ENCODE peak calls at places on chromosomes 2 and 18, in seven cellular contexts. One of them, this sample, is unnamed. For H3K27me3, the result is how much of the 10 kb centered on the place peaks cover.

GRCh38 chr18:1498216-1498615 is 593.5 kb downstream of the ADCYAP1 start:
- DNase-seq in IMR-90: no peak
- DNase-seq in HCT116: no peak
- DNase-seq in tibial nerve: no peak
- DNase-seq in gastrocnemius medialis: no peak
- DNase-seq in prostate gland: no peak
- DNase-seq in ovary: no peak
- DNase-seq in this sample: no peak

GRCh38 chr2:46855805-46856204 is 59.8 kb downstream of the MCFD2 start:
- DNase-seq in IMR-90: no peak
- DNase-seq in HCT116: no peak
- DNase-seq in tibial nerve: no peak
- DNase-seq in gastrocnemius medialis: no peak
- DNase-seq in prostate gland: no peak
- DNase-seq in ovary: no peak
- DNase-seq in this sample: no peak

GRCh38 chr2:118645891-118646290 is 201.6 kb downstream of the EN1 start:
- DNase-seq in IMR-90: no peak
- DNase-seq in HCT116: no peak
- DNase-seq in tibial nerve: no peak
- DNase-seq in gastrocnemius medialis: no peak
- DNase-seq in prostate gland: no peak
- DNase-seq in ovary: no peak
- DNase-seq in this sample: no peak

GRCh38 chr2:38184964-38185603 is 109.1 kb upstream of the CYP1B1 start:
- DNase-seq in IMR-90: peak
- DNase-seq in HCT116: no peak
- DNase-seq in tibial nerve: no peak
- DNase-seq in gastrocnemius medialis: no peak
- DNase-seq in prostate gland: no peak
- DNase-seq in ovary: no peak
- DNase-seq in this sample: no peak

GRCh38 chr2:163734911-163735691 is 707 bp downstream of the FIGN start:
- DNase-seq in IMR-90: peak
- DNase-seq in HCT116: no peak
- DNase-seq in tibial nerve: no peak
- DNase-seq in gastrocnemius medialis: no peak
- DNase-seq in prostate gland: no peak
- DNase-seq in ovary: no peak
- DNase-seq in this sample: no peak

GRCh38 chr2:16561676-16562075 is 104.0 kb downstream of the CYRIA start:
- DNase-seq in IMR-90: no peak
- DNase-seq in HCT116: no peak
- DNase-seq in tibial nerve: no peak
- DNase-seq in gastrocnemius medialis: no peak
- DNase-seq in prostate gland: no peak
- DNase-seq in ovary: no peak
- DNase-seq in this sample: no peak

GRCh38 chr2:84741182-84741822 is 139.6 kb downstream of the TRABD2A start:
- DNase-seq in IMR-90: peak
- DNase-seq in HCT116: peak
- DNase-seq in tibial nerve: no peak
- DNase-seq in gastrocnemius medialis: no peak
- DNase-seq in prostate gland: no peak
- DNase-seq in ovary: no peak
- DNase-seq in this sample: no peak

GRCh38 chr2:132519566-132519965 is 103.0 kb downstream of the GPR39 start:
- DNase-seq in IMR-90: no peak
- DNase-seq in HCT116: no peak
- DNase-seq in tibial nerve: no peak
- DNase-seq in gastrocnemius medialis: no peak
- DNase-seq in prostate gland: no peak
- DNase-seq in ovary: no peak
- DNase-seq in this sample: no peak

GRCh38 chr2:26754972-26755670 is 9.0 kb upstream of the SLC35F6 start:
- DNase-seq in IMR-90: no peak
- DNase-seq in HCT116: no peak
- DNase-seq in tibial nerve: no peak
- DNase-seq in gastrocnemius medialis: no peak
- DNase-seq in prostate gland: no peak
- DNase-seq in ovary: no peak
- DNase-seq in this sample: no peak

GRCh38 chr2:240455719-240456606 is 20.5 kb downstream of the GPC1 start:
- DNase-seq in IMR-90: no peak
- DNase-seq in HCT116: no peak
- DNase-seq in tibial nerve: no peak
- DNase-seq in gastrocnemius medialis: no peak
- DNase-seq in prostate gland: no peak
- DNase-seq in ovary: peak
- DNase-seq in this sample: no peak

GRCh38 chr2:216676630-216677029 is 18.7 kb downstream of the IGFBP5 start:
- DNase-seq in IMR-90: no peak
- DNase-seq in HCT116: no peak
- DNase-seq in tibial nerve: no peak
- DNase-seq in gastrocnemius medialis: no peak
- DNase-seq in prostate gland: no peak
- DNase-seq in ovary: peak
- DNase-seq in this sample: no peak

GRCh38 chr2:392181-392920 is 104.5 kb upstream of the ALKAL2 start:
- DNase-seq in IMR-90: no peak
- DNase-seq in HCT116: no peak
- DNase-seq in tibial nerve: no peak
- DNase-seq in gastrocnemius medialis: no peak
- DNase-seq in prostate gland: no peak
- DNase-seq in ovary: no peak
- DNase-seq in this sample: peak

GRCh38 chr2:127658641-127659407 is 12.9 kb downstream of the GPR17 start:
- DNase-seq in IMR-90: no peak
- DNase-seq in HCT116: no peak
- DNase-seq in tibial nerve: no peak
- DNase-seq in gastrocnemius medialis: no peak
- DNase-seq in prostate gland: no peak
- DNase-seq in ovary: no peak
- DNase-seq in this sample: no peak

GRCh38 chr2:109213646-109214417 is 84.8 kb downstream of the SH3RF3 start:
- DNase-seq in IMR-90: peak
- DNase-seq in HCT116: no peak
- DNase-seq in tibial nerve: no peak
- DNase-seq in gastrocnemius medialis: peak
- DNase-seq in prostate gland: peak
- DNase-seq in ovary: no peak
- DNase-seq in this sample: peak

GRCh38 chr18:23377669-23378469 is 75.2 kb upstream of the RIOK3 start:
- DNase-seq in IMR-90: peak
- DNase-seq in HCT116: peak
- DNase-seq in tibial nerve: no peak
- DNase-seq in gastrocnemius medialis: no peak
- DNase-seq in prostate gland: no peak
- DNase-seq in ovary: no peak
- DNase-seq in this sample: no peak

GRCh38 chr2:239261796-239262475 is 138.9 kb downstream of the HDAC4 start:
- DNase-seq in IMR-90: no peak
- DNase-seq in HCT116: no peak
- DNase-seq in tibial nerve: no peak
- DNase-seq in gastrocnemius medialis: no peak
- DNase-seq in prostate gland: no peak
- DNase-seq in ovary: no peak
- DNase-seq in this sample: peak

GRCh38 chr18:68440433-68440832 is 274.5 kb downstream of the TMX3 start:
- DNase-seq in IMR-90: no peak
- DNase-seq in HCT116: no peak
- DNase-seq in tibial nerve: no peak
- DNase-seq in gastrocnemius medialis: no peak
- DNase-seq in prostate gland: no peak
- DNase-seq in ovary: no peak
- DNase-seq in this sample: no peak

DNA sequence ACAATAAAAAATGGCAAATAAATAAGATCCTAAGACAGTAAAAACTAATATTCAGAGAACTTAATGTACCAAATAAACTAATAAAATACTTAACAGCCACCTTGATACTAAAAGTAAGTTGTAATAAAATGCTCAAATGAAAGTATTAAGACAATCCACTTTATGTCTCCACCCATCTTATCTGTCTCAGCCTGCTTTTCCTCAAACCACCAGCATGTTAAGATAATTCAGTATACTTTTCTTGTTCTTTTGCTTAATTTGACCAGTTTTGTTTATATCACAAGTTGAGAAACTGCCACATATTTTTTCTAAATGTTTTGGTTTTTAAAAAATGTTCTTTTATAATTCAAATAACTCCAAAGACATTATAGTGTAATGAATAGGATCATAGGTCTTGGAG is 142.0 kb downstream of the MBD5 start:
- DNase-seq in IMR-90: no peak
- DNase-seq in HCT116: no peak
- DNase-seq in tibial nerve: no peak
- DNase-seq in gastrocnemius medialis: no peak
- DNase-seq in prostate gland: no peak
- DNase-seq in ovary: no peak
- DNase-seq in this sample: no peak
- TF ChIP-seq POLR2A in IMR-90: no peak
- TF ChIP-seq POLR2A in HCT116: no peak
- TF ChIP-seq POLR2A in tibial nerve: no peak
- TF ChIP-seq POLR2A in gastrocnemius medialis: no peak
- TF ChIP-seq POLR2A in prostate gland: no peak
- TF ChIP-seq POLR2A in ovary: no peak
- TF ChIP-seq POLR2A in this sample: no peak

DNA sequence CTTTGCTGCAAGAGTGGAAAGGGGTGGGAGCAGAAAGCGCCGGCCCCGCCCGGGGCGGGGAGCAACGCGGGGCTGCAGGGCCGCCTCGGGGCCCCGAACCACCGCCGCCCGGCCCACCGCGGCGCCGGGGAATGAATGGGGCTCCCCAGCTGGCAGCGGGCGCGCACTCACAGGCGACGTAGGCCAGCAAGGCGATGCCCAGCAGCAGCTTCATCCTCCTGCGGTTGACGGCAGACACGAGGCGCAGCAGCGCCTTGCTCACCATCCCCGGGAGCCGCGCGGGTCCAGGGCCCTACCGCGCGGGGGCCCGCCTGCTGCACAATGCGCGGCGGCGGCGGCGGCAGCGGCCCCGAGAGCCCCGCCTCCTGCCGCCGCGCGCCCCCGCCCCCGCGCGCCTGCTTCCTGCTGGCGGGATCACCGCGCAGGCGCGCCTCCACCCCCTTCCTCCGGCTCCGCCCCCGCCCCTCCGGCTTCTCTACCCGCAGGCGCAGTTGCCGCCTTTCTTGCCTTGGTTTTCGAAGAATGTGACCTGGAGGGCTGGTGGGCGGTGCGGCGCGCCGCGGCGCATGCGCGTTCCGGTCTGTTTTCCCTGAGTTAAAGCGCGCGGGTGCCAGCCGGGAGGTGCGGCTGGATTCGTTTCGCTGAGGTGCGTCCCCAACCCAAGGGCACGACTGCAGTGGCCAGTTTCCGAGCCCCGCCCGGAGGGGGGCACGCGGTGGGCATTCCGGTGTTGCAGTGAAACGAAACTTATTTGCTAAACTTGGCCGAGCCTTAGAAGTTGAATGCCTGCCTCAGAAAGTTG is at the start of gene UXS1:
- DNase-seq in IMR-90: peak
- DNase-seq in HCT116: peak
- DNase-seq in tibial nerve: peak
- DNase-seq in gastrocnemius medialis: peak
- DNase-seq in prostate gland: peak
- DNase-seq in ovary: peak
- DNase-seq in this sample: peak
- TF ChIP-seq CTCF in IMR-90: no peak
- TF ChIP-seq CTCF in HCT116: no peak
- TF ChIP-seq CTCF in tibial nerve: peak
- TF ChIP-seq CTCF in gastrocnemius medialis: no peak
- TF ChIP-seq CTCF in prostate gland: peak
- TF ChIP-seq CTCF in ovary: no peak
- TF ChIP-seq CTCF in this sample: no peak

DNA sequence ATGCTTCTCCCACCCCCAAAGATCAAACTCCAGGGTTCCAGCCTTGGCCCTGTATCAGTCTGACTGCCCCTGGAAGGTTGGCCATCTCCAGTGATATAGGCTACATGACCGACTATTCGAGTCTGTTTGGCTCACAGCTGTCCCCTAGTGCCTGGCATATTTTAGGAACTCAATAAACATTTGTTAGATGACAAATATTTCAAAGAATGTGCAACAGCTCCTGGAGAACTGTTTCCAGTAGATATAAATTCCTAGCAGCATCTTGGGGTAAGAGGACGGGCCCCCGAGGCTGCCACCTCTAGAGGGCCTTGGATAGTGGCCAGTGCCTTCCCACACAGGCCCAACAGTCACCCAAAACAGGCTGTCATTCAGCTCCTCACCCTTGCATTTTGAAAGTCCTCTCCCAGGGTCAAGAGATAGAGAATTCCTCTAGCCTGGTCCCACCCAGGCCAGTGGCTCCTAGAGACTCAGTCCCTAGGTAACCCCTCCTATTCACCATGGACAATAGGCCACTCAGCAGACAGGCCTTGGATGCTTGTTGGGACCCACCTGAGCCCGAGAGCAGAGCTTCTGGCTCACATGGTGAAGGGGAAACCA is 45.1 kb upstream of the ATP6V1B1 start:
- DNase-seq in IMR-90: no peak
- DNase-seq in HCT116: no peak
- DNase-seq in tibial nerve: no peak
- DNase-seq in gastrocnemius medialis: no peak
- DNase-seq in prostate gland: no peak
- DNase-seq in ovary: no peak
- DNase-seq in this sample: no peak
- H3K27me3 ChIP-seq in IMR-90: half or more
- H3K27me3 ChIP-seq in HCT116: under half
- H3K27me3 ChIP-seq in tibial nerve: half or more
- H3K27me3 ChIP-seq in gastrocnemius medialis: under half
- H3K27me3 ChIP-seq in prostate gland: under half
- H3K27me3 ChIP-seq in ovary: under half
- H3K27me3 ChIP-seq in this sample: half or more

DNA sequence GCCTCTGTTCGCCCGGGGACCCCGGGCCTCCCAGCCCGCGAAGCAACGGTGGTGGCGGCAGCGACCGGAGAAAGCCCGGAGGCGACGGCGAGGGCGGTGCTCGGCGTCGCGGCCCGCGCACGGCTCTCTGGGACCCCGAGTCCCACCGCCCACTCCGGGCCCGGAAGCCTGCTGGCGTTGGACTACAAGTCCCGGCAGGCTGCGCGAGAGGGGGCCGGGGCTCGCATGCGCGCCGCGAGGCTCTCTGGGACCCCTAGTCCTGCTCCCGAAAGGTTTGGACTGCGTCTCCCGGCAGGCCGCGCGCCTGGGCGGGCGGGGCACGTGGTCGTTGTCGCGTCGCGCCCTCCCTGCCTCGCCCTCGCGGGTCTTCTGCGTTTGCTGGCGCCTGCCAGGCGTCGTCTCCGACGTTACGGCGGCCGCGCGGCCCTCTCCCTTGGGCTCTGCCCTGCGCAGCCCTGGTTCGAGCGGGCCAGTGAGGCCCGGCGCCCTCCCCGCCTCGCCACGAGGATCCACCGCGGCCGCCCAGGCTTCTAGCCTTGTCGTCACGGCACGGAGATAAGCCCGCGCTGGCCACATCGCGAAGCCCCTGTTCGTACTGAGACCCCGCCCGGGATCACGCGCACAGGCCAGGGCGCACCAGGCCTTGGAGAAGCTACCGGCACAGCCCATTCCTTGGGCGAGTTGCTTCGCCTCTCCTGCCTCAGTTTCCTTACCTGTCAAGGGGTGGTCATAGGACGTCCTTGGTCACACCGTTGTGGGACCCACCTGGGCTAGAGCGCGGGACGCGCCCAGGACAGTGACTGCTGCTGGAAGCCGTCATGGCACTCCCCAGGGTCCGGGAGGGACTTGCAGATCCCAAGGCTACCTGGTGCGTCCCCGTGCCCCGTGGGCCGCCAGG is at the start of gene STK25:
- DNase-seq in IMR-90: peak
- DNase-seq in HCT116: peak
- DNase-seq in tibial nerve: peak
- DNase-seq in gastrocnemius medialis: peak
- DNase-seq in prostate gland: peak
- DNase-seq in ovary: peak
- DNase-seq in this sample: peak
- TF ChIP-seq POLR2A in IMR-90: peak
- TF ChIP-seq POLR2A in HCT116: no peak
- TF ChIP-seq POLR2A in tibial nerve: peak
- TF ChIP-seq POLR2A in gastrocnemius medialis: peak
- TF ChIP-seq POLR2A in prostate gland: peak
- TF ChIP-seq POLR2A in ovary: peak
- TF ChIP-seq POLR2A in this sample: peak